ENCODE peak calls at places on chromosomes 11 and 22, in ten cellular contexts. Z is GM12878, J is heart right ventricle, W is pancreas, K is MM.1S, R is endothelial cell of umbilical vein, F is fibroblast of pulmonary artery, M is upper lobe of right lung, C is lower lobe of right lung, L is thoracic aorta. O is an unnamed sample.
A peak's percentile ranks its signal among the peaks of the same experiment; 100 is the strongest.

GRCh38 chr22:30990675-30991074 is 21.6 kb downstream of the TUG1 start:
- DNase-seq in K (no peak), Z (no peak), L (no peak), J (no peak), R (no peak), F (no peak), C (no peak), M (no peak), W (no peak), O (no peak)

GRCh38 chr11:121842186-121842585 is 273.8 kb downstream of the BLID start:
- DNase-seq in C (no peak), R (no peak), W (no peak), Z (no peak), F (no peak), M (no peak), K (no peak), L (no peak), J (no peak), O (no peak)

GRCh38 chr22:43448048-43448447 is 36.2 kb downstream of the MPPED1 start:
- DNase-seq in R (no peak), Z (no peak), W (no peak), M (peak; percentile 15), C (no peak), J (no peak), L (no peak), F (no peak), K (no peak), O (no peak)

GRCh38 chr11:71473793-71474080 is 20.7 kb downstream of the NADSYN1 start:
- DNase-seq in L (no peak), F (no peak), Z (no peak), R (no peak), W (no peak), J (no peak), M (no peak), K (no peak), C (no peak), O (no peak)

GRCh38 chr11:66131937-66132632 is 62.0 kb downstream of the PACS1 start:
- DNase-seq in J (no peak), M (no peak), F (no peak), K (no peak), R (no peak), L (no peak), C (no peak), W (no peak), Z (no peak), O (no peak)

GRCh38 chr11:121497176-121497995 is 44.6 kb upstream of the SORL1-AS1 start:
- DNase-seq in W (no peak), F (no peak), K (no peak), L (no peak), J (no peak), Z (no peak), C (no peak), M (no peak), R (no peak), O (no peak)

GRCh38 chr22:46884365-46884764 is 121.9 kb downstream of the TBC1D22A start:
- DNase-seq in R (no peak), K (no peak), F (no peak), J (no peak), M (no peak), C (no peak), W (no peak), Z (no peak), L (no peak), O (no peak)

GRCh38 chr11:61549662-61550568 is 31.0 kb downstream of the SYT7 start:
- DNase-seq in C (no peak), J (peak; percentile 41), Z (no peak), W (no peak), L (no peak), F (no peak), R (no peak), K (no peak), M (no peak), O (no peak)

DNA sequence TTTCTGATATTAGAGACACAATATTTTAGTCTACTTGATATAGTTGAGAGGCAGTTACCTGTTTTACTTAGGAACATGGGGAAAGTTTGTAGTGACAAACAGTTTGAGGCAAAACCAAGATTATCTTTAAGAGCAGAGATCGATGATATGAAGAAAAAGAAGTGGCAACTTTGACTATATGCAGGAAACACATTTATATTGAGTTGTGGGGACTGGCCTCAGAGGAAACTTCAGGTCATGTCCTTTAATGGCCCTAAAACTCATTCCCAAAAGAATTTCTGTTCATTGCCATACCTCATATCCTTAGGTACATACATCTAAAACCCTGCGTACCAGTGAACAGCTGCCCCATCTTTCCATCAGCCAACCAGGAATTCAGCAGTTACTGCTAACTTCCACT is 4.5 kb downstream of the HBG1 start:
- DNase-seq in W (no peak), K (no peak), L (no peak), J (no peak), Z (no peak), M (no peak), C (no peak), F (no peak), R (no peak), O (no peak)
- TF ChIP-seq CTCF in W (no peak), K (no peak), L (no peak), J (no peak), Z (no peak), M (no peak), C (no peak), F (no peak), R (no peak), O (no peak)

DNA sequence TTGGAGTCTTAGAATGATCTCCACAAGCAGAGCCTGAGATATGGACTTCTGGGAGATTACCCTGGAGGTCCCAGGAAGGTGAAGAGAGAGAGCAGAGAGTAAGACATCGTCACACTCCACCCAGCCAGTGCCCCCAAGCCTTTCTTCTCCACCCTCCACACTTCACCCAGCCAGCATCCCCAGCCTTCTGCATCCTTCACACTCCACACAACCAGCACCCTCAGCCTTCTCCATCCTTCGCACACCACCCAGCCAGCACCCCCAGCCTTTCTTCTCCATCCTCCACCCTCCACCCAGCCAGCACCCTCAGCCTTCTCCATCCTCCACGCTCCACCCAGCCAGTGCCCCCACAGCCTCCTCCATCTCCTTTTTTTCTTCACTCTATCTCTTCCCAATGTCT is 603.9 kb upstream of the B3GAT1 start:
- DNase-seq in R (no peak), K (no peak), J (no peak), M (no peak), W (no peak), C (no peak), F (no peak), L (no peak), Z (no peak), O (no peak)
- H3K4me3 ChIP-seq in R (no peak overlapping the region), K (no peak overlapping the region), J (no peak overlapping the region), M (no peak overlapping the region), W (no peak overlapping the region), C (no peak overlapping the region), F (no peak overlapping the region), L (no peak overlapping the region), Z (no peak overlapping the region), O (no peak overlapping the region)

DNA sequence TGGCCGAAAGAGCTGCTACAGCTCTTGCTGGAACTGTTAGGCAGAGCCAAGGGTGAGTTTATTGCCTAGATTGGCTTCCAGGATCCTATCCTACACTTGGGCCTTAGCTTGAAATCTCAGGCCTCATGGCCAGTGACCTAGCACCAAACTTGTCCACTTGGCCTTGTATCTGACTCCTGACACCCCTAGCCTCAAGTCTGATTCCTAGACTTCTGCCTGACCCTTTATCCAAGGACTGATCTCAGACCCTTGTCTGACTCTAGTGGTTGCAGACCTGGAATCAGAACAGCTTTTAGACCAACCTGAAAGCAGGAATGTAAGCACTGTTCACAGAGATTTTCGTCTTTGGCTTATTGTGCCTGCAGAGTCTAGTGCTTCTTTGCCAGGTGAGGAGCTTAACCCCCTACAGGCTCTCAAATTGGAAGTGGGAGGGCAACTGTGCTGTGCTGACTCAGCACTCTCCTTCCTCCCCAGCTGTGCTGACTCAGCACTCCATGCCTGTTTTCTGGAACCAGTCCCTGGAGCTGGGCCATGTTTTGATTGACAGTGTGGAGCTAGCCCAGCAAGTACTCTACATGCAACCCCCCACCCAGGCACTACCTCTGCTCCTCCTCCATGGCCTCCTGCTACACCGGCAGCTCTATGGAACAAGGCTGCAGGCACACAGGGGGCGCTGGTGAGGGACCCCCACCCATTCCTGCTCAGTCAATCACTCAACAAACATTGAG is 35.1 kb downstream of the RRP8 start:
- DNase-seq in L (no peak), J (peak; percentile 66), R (peak; percentile 66), Z (no peak), F (peak; percentile 89), C (no peak), K (peak; percentile 26), W (peak; percentile 90), M (no peak), O (no peak)
- TF ChIP-seq CTCF in L (no peak), J (no peak), R (no peak), Z (no peak), F (no peak), C (no peak), K (no peak), W (no peak), M (no peak), O (no peak)

GRCh38 chr11:116275634-116276033 is 497.2 kb downstream of the BUD13 start:
- DNase-seq in M (no peak), W (no peak), C (no peak), L (no peak), R (no peak), J (no peak), K (no peak), F (no peak), Z (no peak), O (no peak)

GRCh38 chr11:116278076-116278475 is 494.7 kb downstream of the BUD13 start:
- DNase-seq in M (no peak), L (no peak), K (no peak), C (no peak), W (no peak), J (no peak), Z (no peak), R (no peak), F (no peak), O (no peak)

GRCh38 chr11:116272181-116272789 is 500.5 kb downstream of the BUD13 start:
- DNase-seq in R (no peak), L (no peak), J (no peak), C (no peak), F (no peak), Z (no peak), K (no peak), W (no peak), M (no peak), O (no peak)

GRCh38 chr11:116281173-116282160 is 491.3 kb downstream of the BUD13 start:
- DNase-seq in L (no peak), F (no peak), J (no peak), C (no peak), M (no peak), W (no peak), K (no peak), Z (no peak), R (no peak), O (no peak)

DNA sequence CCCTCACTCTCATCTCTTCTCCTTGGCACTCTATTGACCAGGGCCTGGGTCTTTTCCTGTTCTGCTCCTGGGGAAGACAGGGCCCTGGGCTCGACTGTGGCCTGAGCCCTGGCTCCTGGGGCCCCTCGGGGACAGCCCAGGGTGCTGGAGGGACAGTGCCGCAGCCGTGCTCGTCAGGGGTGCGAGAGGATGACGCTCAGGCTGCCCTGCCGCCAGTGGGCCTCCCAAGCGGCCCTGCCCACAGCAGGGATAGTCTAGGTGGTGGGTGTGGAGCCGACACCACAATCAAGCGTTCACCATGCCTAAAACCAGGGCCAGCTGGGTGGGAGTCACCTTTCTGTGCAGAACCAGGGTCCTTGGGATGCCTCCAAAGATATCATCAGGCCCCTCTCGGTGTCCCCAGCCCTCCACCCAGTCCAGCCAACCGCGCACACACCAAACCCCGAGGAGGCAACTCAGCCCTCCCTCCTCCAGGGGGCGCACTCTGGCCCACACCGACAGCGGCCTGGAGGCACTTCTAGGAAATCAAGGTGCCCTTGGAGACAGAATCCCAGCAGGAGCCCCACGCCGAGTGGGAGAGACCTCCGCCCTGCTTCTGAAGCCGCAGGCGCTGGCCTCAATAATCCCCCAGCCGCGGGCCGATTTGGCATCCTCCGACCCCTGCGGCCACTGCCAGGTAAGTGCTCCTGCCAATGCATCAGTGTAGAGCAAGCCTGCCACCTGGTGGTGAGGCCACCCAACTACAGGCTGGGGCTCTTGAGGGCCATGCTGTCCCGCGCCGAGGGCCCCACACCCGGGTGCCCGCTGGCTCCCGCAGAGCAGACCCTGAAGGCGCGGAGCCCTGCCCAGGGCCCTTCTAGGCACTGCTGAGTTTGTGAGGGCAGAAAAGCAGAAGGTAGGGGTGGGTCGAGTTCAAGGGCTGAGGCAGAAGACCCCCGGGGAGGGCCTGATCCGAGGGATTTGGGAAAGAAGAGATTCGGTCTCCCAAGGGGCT is 496.4 kb downstream of the BUD13 start:
- DNase-seq in C (peak; percentile 86), M (peak; percentile 91), J (peak; percentile 70), L (no peak), K (peak; percentile 84), W (peak; percentile 76), R (peak; percentile 50), Z (no peak), F (peak; percentile 37), O (no peak)
- H3K4me3 ChIP-seq in C (peak overlapping the region; percentile 43), M (peak overlapping the region; percentile 25), J (peak overlapping the region; percentile 11), L (peak overlapping the region; percentile 42), K (peak overlapping the region; percentile 77), W (no peak overlapping the region), R (no peak overlapping the region), Z (no peak overlapping the region), F (no peak overlapping the region), O (no peak overlapping the region)